ENCODE peak calls at places on chromosomes 13 and 19, in four cellular contexts. One of them, this sample, is unnamed.

GRCh38 chr13:19606152-19606551 is 27.3 kb upstream of the MPHOSPH8 start:
- DNase-seq in WTC11: no peak
- DNase-seq in HepG2: no peak
- DNase-seq in K562: no peak
- DNase-seq in this sample: peak; percentile 17

GRCh38 chr19:772730-773436 is 22.0 kb downstream of the MISP start:
- DNase-seq in WTC11: peak; percentile 64
- DNase-seq in HepG2: no peak
- DNase-seq in K562: no peak
- DNase-seq in this sample: peak; percentile 48

GRCh38 chr19:5719274-5719960 is 529 bp downstream of the LONP1 start:
- DNase-seq in WTC11: no peak
- DNase-seq in HepG2: no peak
- DNase-seq in K562: no peak
- DNase-seq in this sample: no peak

GRCh38 chr13:30829145-30829544 is 76.9 kb upstream of the MEDAG start:
- DNase-seq in WTC11: no peak
- DNase-seq in HepG2: peak; percentile 50
- DNase-seq in K562: no peak
- DNase-seq in this sample: peak; percentile 23

GRCh38 chr13:53105881-53106280 is 77.3 kb downstream of the OLFM4 start:
- DNase-seq in WTC11: no peak
- DNase-seq in HepG2: no peak
- DNase-seq in K562: no peak
- DNase-seq in this sample: no peak

GRCh38 chr19:28880735-28881401 is 332.1 kb downstream of the UQCRFS1 start:
- DNase-seq in WTC11: no peak
- DNase-seq in HepG2: no peak
- DNase-seq in K562: no peak
- DNase-seq in this sample: no peak

GRCh38 chr19:57269515-57270250 is 10.6 kb upstream of the ZNF460 start:
- DNase-seq in WTC11: no peak
- DNase-seq in HepG2: no peak
- DNase-seq in K562: peak; percentile 12
- DNase-seq in this sample: no peak

GRCh38 chr13:19663416-19663979 is 30.0 kb downstream of the MPHOSPH8 start:
- DNase-seq in WTC11: no peak
- DNase-seq in HepG2: no peak
- DNase-seq in K562: no peak
- DNase-seq in this sample: no peak

GRCh38 chr19:58535857-58536256 is 8.0 kb upstream of the TRIM28 start:
- DNase-seq in WTC11: no peak
- DNase-seq in HepG2: no peak
- DNase-seq in K562: no peak
- DNase-seq in this sample: no peak

GRCh38 chr19:58536852-58537798 is 6.7 kb upstream of the TRIM28 start:
- DNase-seq in WTC11: no peak
- DNase-seq in HepG2: no peak
- DNase-seq in K562: no peak
- DNase-seq in this sample: no peak

GRCh38 chr19:58543826-58544590 is at the start of gene TRIM28:
- DNase-seq in WTC11: peak; percentile 98
- DNase-seq in HepG2: peak; percentile 96
- DNase-seq in K562: peak; percentile 100
- DNase-seq in this sample: peak; percentile 100

DNA sequence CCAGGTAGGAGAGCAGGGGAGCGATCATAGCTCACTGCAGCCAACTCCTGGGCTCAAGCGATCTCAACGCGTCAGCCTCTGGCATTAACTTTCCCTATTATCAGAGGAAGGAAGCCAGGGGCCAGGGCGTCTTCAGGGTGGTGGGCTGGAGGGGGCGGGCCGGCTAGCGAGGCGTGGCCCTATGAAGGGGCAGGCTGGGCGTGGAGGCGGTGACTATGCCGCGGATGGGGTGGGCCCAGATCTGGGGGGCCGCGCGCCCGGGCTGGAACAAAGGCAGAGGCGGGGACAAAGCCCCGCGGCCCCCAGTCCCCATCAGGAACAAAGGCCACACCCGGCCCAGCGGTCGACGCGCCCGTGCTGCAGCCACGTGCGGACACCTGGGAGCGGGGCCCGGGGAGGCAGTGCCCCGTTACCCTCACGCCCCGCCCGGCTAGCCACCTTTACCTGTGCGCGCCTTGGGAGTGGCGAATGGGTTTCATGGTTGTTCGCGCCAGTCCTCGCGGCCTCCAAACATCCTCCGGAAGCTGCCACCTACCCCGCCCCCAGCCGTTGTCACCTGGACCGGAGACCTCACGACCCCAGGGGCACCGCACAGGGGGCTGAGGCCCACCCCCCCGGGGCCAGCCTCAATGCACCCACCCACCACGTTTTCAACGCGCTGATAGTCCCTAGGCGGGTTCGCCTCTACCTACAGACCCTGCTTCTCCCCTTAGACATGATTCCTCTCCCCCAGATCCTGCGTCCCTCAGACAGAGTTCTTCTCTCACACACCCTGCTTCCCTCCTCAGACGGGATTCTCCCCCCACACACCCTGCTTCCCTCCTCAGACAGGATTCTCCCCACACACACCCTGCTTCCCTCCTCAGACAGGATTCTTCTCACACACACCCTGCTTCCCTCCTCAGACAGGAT is 5.4 kb upstream of the TRIM28 start:
- DNase-seq in WTC11: peak; percentile 93
- DNase-seq in HepG2: no peak
- DNase-seq in K562: no peak
- DNase-seq in this sample: no peak
- TF ChIP-seq HMGXB4 in WTC11: peak; percentile 47
- TF ChIP-seq HMGXB4 in HepG2: no peak
- TF ChIP-seq HMGXB4 in K562: no peak
- TF ChIP-seq HMGXB4 in this sample: no peak

GRCh38 chr19:15564534-15565168 is 50.4 kb upstream of the CYP4F8 start:
- DNase-seq in WTC11: no peak
- DNase-seq in HepG2: no peak
- DNase-seq in K562: no peak
- DNase-seq in this sample: no peak
- TF ChIP-seq HMGXB4 in WTC11: no peak
- TF ChIP-seq HMGXB4 in HepG2: no peak
- TF ChIP-seq HMGXB4 in K562: no peak
- TF ChIP-seq HMGXB4 in this sample: no peak

DNA sequence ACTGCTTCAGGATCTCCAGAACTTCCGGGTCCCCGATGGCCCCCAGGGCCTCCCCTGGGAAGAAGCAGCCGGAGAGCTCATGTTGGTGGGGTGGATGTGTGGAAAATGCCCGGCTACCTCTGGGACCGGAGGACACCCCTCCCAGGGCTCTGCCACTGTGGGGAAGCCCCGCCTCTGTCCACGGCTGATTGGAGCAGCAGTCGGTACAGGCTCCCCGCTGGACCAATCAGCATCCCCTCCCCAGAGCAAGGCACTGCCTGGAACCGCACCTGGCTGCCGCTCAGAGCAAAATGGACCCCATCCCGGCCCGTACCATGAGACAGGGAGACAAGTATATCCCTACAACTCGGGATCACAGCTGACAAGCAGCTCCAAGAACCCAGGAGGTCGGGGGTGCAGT is 6.4 kb downstream of the DOHH start:
- DNase-seq in WTC11: peak; percentile 88
- DNase-seq in HepG2: no peak
- DNase-seq in K562: peak; percentile 91
- DNase-seq in this sample: no peak
- TF ChIP-seq HMGXB4 in WTC11: no peak
- TF ChIP-seq HMGXB4 in HepG2: no peak
- TF ChIP-seq HMGXB4 in K562: no peak
- TF ChIP-seq HMGXB4 in this sample: no peak

DNA sequence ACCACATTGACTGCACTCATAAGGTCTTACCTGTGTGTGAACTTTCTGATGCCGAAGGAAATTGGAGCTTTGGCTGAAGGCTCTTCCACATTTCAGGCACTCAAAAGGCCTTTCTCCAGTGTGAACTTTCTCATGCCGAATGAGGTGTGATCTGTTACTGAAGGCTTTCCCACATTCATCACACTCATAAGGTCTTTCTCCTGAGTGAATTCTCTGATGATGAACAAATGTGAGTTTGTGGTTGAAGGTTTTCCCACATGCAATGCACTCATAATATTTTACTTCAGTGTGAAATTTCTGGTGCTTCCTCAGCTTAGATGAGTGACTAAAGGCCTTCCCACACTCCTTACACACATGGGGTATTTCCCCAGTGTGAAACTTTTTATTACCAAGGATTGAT is 5.7 kb downstream of the ZNF132 start:
- DNase-seq in WTC11: no peak
- DNase-seq in HepG2: no peak
- DNase-seq in K562: no peak
- DNase-seq in this sample: peak; percentile 31
- TF ChIP-seq HMGXB4 in WTC11: no peak
- TF ChIP-seq HMGXB4 in HepG2: no peak
- TF ChIP-seq HMGXB4 in K562: no peak
- TF ChIP-seq HMGXB4 in this sample: no peak

GRCh38 chr13:43744630-43745029 is 42.1 kb downstream of the ENOX1 start:
- DNase-seq in WTC11: no peak
- DNase-seq in HepG2: no peak
- DNase-seq in K562: no peak
- DNase-seq in this sample: no peak

GRCh38 chr13:43737524-43737923 is 49.2 kb downstream of the ENOX1 start:
- DNase-seq in WTC11: no peak
- DNase-seq in HepG2: no peak
- DNase-seq in K562: no peak
- DNase-seq in this sample: no peak

DNA sequence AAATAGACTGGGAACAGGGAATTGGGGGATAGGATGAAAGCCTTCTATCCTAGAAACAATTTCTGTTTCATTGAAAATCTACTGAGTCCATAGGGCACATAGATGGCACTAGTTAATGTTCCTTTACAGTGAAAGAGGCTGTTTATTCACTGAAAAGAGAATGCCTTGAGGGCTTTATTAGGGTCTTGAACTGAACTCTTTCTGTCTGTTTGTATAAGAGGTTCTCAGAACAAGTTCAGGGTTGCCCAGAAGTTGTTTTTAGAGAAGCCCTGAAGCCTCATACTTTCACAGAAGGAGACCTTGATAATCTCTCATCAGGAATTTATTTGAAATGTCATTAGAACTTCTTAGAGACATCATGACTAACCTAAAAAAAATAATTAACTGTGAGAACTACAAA is 43.9 kb downstream of the ENOX1 start:
- DNase-seq in WTC11: no peak
- DNase-seq in HepG2: no peak
- DNase-seq in K562: no peak
- DNase-seq in this sample: no peak
- TF ChIP-seq HMGXB4 in WTC11: no peak
- TF ChIP-seq HMGXB4 in HepG2: no peak
- TF ChIP-seq HMGXB4 in K562: no peak
- TF ChIP-seq HMGXB4 in this sample: no peak

DNA sequence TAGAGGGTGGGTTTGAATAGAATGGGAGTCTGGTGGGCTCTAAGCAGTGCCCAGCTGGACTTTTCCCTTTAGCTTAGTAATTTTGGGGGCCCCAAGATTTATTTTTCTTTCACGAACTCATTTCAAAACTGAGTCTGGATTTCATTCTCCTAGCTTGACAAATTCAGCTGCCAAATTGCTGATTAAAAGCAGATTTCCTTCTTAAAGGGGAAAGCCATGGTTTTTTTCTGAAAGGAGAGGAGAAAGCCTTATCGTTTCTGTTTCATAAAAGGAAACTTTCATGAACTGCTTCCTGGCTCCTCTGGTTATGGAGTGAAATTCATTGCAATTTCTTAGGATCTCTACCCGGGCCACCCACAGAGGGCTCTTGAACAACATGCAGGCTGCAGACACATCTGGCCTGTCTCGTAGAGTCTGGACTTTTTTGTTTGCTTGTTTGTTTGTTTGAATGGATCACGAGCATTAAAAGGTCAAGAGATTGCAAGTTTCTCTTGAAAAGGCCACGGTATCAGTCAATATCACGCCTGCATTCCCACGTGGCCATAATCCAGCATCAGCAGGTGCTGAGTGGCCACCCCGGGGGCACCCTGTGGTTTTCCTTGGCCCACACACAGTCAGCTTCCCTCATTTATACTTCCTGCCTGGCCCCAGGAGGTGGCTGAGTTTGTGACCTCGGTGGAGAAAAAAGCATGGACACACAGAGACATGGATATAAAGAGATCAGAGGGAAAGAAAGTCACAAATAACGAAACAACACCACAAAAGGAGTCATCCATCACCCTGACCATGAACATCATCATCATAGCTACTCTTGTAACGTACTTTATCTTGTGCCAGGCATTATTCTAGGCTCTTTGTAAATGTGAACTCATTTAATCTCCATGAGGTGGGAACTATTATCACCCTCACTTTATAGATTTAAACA is 10.5 kb upstream of the KLK4 start:
- DNase-seq in WTC11: no peak
- DNase-seq in HepG2: no peak
- DNase-seq in K562: no peak
- DNase-seq in this sample: no peak
- TF ChIP-seq HMGXB4 in WTC11: no peak
- TF ChIP-seq HMGXB4 in HepG2: no peak
- TF ChIP-seq HMGXB4 in K562: no peak
- TF ChIP-seq HMGXB4 in this sample: no peak

DNA sequence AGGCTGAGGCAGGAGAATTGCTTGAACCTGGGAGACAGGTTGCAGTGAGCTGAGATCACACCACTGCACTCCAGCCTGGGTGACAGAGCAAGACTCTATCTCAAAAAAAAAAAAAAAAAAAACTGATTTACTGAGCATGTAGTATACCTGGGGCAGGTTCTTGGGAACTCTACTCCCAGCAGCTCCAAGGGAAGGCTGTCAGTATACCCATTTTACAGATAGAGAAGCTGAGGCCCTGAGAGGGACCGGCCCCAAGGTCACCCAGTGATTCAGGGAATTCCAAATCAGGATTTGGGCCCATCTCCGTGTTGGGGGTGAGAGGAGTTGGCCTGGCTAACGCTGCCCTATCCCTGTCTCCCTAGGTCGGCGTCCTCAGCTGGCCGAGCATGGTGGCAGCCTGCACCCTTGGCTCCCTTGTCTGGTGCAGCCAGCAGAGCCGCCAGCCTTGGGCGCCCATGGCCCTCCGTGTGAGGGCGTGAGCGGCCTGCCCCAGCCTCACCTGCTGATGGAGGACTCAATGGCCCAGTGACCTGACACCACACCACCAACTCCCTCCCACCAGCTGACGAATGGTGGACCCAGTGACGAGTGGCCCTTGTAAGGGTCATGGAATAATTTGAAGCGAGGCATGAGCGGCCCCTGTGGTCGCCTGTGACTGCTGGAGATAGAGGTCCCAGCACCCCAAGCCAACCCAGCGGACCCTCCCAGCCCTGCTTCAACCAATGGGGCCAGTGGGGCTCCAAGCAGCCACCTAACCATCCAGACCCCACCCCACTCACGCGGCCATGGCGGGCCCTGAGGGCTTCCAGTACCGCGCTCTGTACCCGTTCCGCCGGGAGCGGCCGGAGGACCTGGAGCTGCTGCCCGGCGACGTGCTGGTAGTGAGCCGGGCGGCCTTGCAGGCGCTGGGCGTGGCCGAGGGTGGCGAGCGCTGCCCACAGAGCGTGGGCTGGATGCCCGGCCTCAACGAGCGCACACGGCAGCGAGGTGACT is 2.4 kb downstream of the PIK3R2 start:
- DNase-seq in WTC11: no peak
- DNase-seq in HepG2: no peak
- DNase-seq in K562: no peak
- DNase-seq in this sample: no peak
- TF ChIP-seq HMGXB4 in WTC11: no peak
- TF ChIP-seq HMGXB4 in HepG2: no peak
- TF ChIP-seq HMGXB4 in K562: no peak
- TF ChIP-seq HMGXB4 in this sample: no peak